ENCODE peak calls at places on chromosome 3, in six cellular contexts. One of them, this sample, is unnamed.

GRCh38 chr3:61682671-61683408 is 121.5 kb downstream of the PTPRG start:
- DNase-seq in HCT116: peak
- DNase-seq in H1: no peak
- DNase-seq in HepG2: no peak
- DNase-seq in GM12878: no peak
- DNase-seq in K562: no peak
- DNase-seq in this sample: no peak

GRCh38 chr3:41974223-41974622 is 12.3 kb upstream of the ULK4 start:
- DNase-seq in HCT116: no peak
- DNase-seq in H1: no peak
- DNase-seq in HepG2: no peak
- DNase-seq in GM12878: no peak
- DNase-seq in K562: no peak
- DNase-seq in this sample: no peak

GRCh38 chr3:50610181-50610971 is 1.2 kb downstream of the CISH start:
- DNase-seq in HCT116: no peak
- DNase-seq in H1: no peak
- DNase-seq in HepG2: no peak
- DNase-seq in GM12878: no peak
- DNase-seq in K562: no peak
- DNase-seq in this sample: no peak

GRCh38 chr3:108472011-108472591 is 38.3 kb downstream of the MYH15 start:
- DNase-seq in HCT116: peak
- DNase-seq in H1: no peak
- DNase-seq in HepG2: no peak
- DNase-seq in GM12878: no peak
- DNase-seq in K562: no peak
- DNase-seq in this sample: no peak

GRCh38 chr3:37871858-37872257 is 10.2 kb downstream of the CTDSPL start:
- DNase-seq in HCT116: no peak
- DNase-seq in H1: no peak
- DNase-seq in HepG2: no peak
- DNase-seq in GM12878: no peak
- DNase-seq in K562: no peak
- DNase-seq in this sample: no peak

GRCh38 chr3:40071683-40072238 is 237.7 kb upstream of the EIF1B start:
- DNase-seq in HCT116: no peak
- DNase-seq in H1: no peak
- DNase-seq in HepG2: no peak
- DNase-seq in GM12878: no peak
- DNase-seq in K562: no peak
- DNase-seq in this sample: no peak

GRCh38 chr3:12719984-12720656 is 38.9 kb downstream of the TMEM40 start:
- DNase-seq in HCT116: peak
- DNase-seq in H1: peak
- DNase-seq in HepG2: peak
- DNase-seq in GM12878: no peak
- DNase-seq in K562: peak
- DNase-seq in this sample: peak

GRCh38 chr3:115657168-115657567 is 33.9 kb downstream of the GAP43 start:
- DNase-seq in HCT116: no peak
- DNase-seq in H1: no peak
- DNase-seq in HepG2: no peak
- DNase-seq in GM12878: no peak
- DNase-seq in K562: no peak
- DNase-seq in this sample: no peak

GRCh38 chr3:37806505-37807291 is 55.0 kb upstream of the CTDSPL start:
- DNase-seq in HCT116: no peak
- DNase-seq in H1: no peak
- DNase-seq in HepG2: no peak
- DNase-seq in GM12878: no peak
- DNase-seq in K562: no peak
- DNase-seq in this sample: no peak

GRCh38 chr3:48289659-48290058 is 43.8 kb downstream of the SPINK8 start:
- DNase-seq in HCT116: no peak
- DNase-seq in H1: no peak
- DNase-seq in HepG2: no peak
- DNase-seq in GM12878: no peak
- DNase-seq in K562: no peak
- DNase-seq in this sample: no peak

GRCh38 chr3:75985432-75985831 is 200.1 kb upstream of the ZNF717 start:
- DNase-seq in HCT116: no peak
- DNase-seq in H1: no peak
- DNase-seq in HepG2: no peak
- DNase-seq in GM12878: no peak
- DNase-seq in K562: no peak
- DNase-seq in this sample: no peak

GRCh38 chr3:116264546-116265174 is 180.6 kb downstream of the LSAMP start:
- DNase-seq in HCT116: no peak
- DNase-seq in H1: no peak
- DNase-seq in HepG2: no peak
- DNase-seq in GM12878: no peak
- DNase-seq in K562: no peak
- DNase-seq in this sample: no peak

GRCh38 chr3:195612075-195612800 is 28.5 kb upstream of the APOD start:
- DNase-seq in HCT116: no peak
- DNase-seq in H1: no peak
- DNase-seq in HepG2: no peak
- DNase-seq in GM12878: no peak
- DNase-seq in K562: no peak
- DNase-seq in this sample: no peak

GRCh38 chr3:73611176-73611575 is 13.6 kb downstream of the PDZRN3 start:
- DNase-seq in HCT116: no peak
- DNase-seq in H1: no peak
- DNase-seq in HepG2: no peak
- DNase-seq in GM12878: no peak
- DNase-seq in K562: no peak
- DNase-seq in this sample: no peak

GRCh38 chr3:142498397-142499180 is 50.8 kb upstream of the XRN1 start:
- DNase-seq in HCT116: no peak
- DNase-seq in H1: no peak
- DNase-seq in HepG2: no peak
- DNase-seq in GM12878: no peak
- DNase-seq in K562: no peak
- DNase-seq in this sample: no peak

GRCh38 chr3:18338827-18339226 is 86.3 kb downstream of the SATB1 start:
- DNase-seq in HCT116: no peak
- DNase-seq in H1: no peak
- DNase-seq in HepG2: no peak
- DNase-seq in GM12878: no peak
- DNase-seq in K562: no peak
- DNase-seq in this sample: no peak

GRCh38 chr3:186021673-186022362 is 84.0 kb upstream of the TRA2B start:
- DNase-seq in HCT116: no peak
- DNase-seq in H1: no peak
- DNase-seq in HepG2: no peak
- DNase-seq in GM12878: no peak
- DNase-seq in K562: no peak
- DNase-seq in this sample: no peak

GRCh38 chr3:34727700-34728099 is 911.6 kb upstream of the ARPP21 start:
- DNase-seq in HCT116: no peak
- DNase-seq in H1: no peak
- DNase-seq in HepG2: peak
- DNase-seq in GM12878: peak
- DNase-seq in K562: no peak
- DNase-seq in this sample: no peak

GRCh38 chr3:67495751-67496150 is 158.7 kb downstream of the SUCLG2 start:
- DNase-seq in HCT116: no peak
- DNase-seq in H1: no peak
- DNase-seq in HepG2: no peak
- DNase-seq in GM12878: no peak
- DNase-seq in K562: no peak
- DNase-seq in this sample: no peak

GRCh38 chr3:47889001-47889757 is 86.2 kb downstream of the DHX30 start:
- DNase-seq in HCT116: no peak
- DNase-seq in H1: no peak
- DNase-seq in HepG2: no peak
- DNase-seq in GM12878: no peak
- DNase-seq in K562: no peak
- DNase-seq in this sample: no peak

GRCh38 chr3:148136816-148137215 is 560.9 kb upstream of the AGTR1 start:
- DNase-seq in HCT116: no peak
- DNase-seq in H1: no peak
- DNase-seq in HepG2: no peak
- DNase-seq in GM12878: no peak
- DNase-seq in K562: no peak
- DNase-seq in this sample: no peak

GRCh38 chr3:124781706-124782376 is 51.6 kb downstream of the UMPS start:
- DNase-seq in HCT116: no peak
- DNase-seq in H1: no peak
- DNase-seq in HepG2: no peak
- DNase-seq in GM12878: no peak
- DNase-seq in K562: no peak
- DNase-seq in this sample: no peak

GRCh38 chr3:107124885-107125284 is 252.4 kb upstream of the CCDC54 start:
- DNase-seq in HCT116: no peak
- DNase-seq in H1: no peak
- DNase-seq in HepG2: no peak
- DNase-seq in GM12878: no peak
- DNase-seq in K562: no peak
- DNase-seq in this sample: no peak

GRCh38 chr3:146431240-146431639 is 38.1 kb downstream of the PLSCR2 start:
- DNase-seq in HCT116: no peak
- DNase-seq in H1: no peak
- DNase-seq in HepG2: no peak
- DNase-seq in GM12878: no peak
- DNase-seq in K562: no peak
- DNase-seq in this sample: no peak

GRCh38 chr3:186162221-186162620 is 53.3 kb upstream of the ETV5 start:
- DNase-seq in HCT116: no peak
- DNase-seq in H1: no peak
- DNase-seq in HepG2: no peak
- DNase-seq in GM12878: no peak
- DNase-seq in K562: no peak
- DNase-seq in this sample: no peak

GRCh38 chr3:134355416-134355815 is 18.8 kb downstream of the AMOTL2 start:
- DNase-seq in HCT116: no peak
- DNase-seq in H1: no peak
- DNase-seq in HepG2: no peak
- DNase-seq in GM12878: no peak
- DNase-seq in K562: no peak
- DNase-seq in this sample: no peak

GRCh38 chr3:139948467-139948866 is 13.5 kb downstream of the CLSTN2 start:
- DNase-seq in HCT116: no peak
- DNase-seq in H1: no peak
- DNase-seq in HepG2: no peak
- DNase-seq in GM12878: no peak
- DNase-seq in K562: no peak
- DNase-seq in this sample: no peak

GRCh38 chr3:71208273-71209095 is 375.0 kb downstream of the FOXP1 start:
- DNase-seq in HCT116: no peak
- DNase-seq in H1: no peak
- DNase-seq in HepG2: peak
- DNase-seq in GM12878: no peak
- DNase-seq in K562: peak
- DNase-seq in this sample: no peak

GRCh38 chr3:30645077-30645476 is 38.7 kb downstream of the TGFBR2 start:
- DNase-seq in HCT116: no peak
- DNase-seq in H1: no peak
- DNase-seq in HepG2: no peak
- DNase-seq in GM12878: no peak
- DNase-seq in K562: no peak
- DNase-seq in this sample: no peak
- H3K4me3 ChIP-seq in HCT116: no peak
- H3K4me3 ChIP-seq in H1: no peak
- H3K4me3 ChIP-seq in HepG2: no peak
- H3K4me3 ChIP-seq in GM12878: no peak
- H3K4me3 ChIP-seq in K562: no peak
- H3K4me3 ChIP-seq in this sample: no peak

GRCh38 chr3:121436641-121437040 is 109.1 kb downstream of the POLQ start:
- DNase-seq in HCT116: no peak
- DNase-seq in H1: no peak
- DNase-seq in HepG2: no peak
- DNase-seq in GM12878: no peak
- DNase-seq in K562: no peak
- DNase-seq in this sample: no peak

GRCh38 chr3:121430816-121431215 is 115.0 kb downstream of the POLQ start:
- DNase-seq in HCT116: no peak
- DNase-seq in H1: no peak
- DNase-seq in HepG2: no peak
- DNase-seq in GM12878: no peak
- DNase-seq in K562: no peak
- DNase-seq in this sample: no peak

GRCh38 chr3:121436074-121436473 is 109.7 kb downstream of the POLQ start:
- DNase-seq in HCT116: no peak
- DNase-seq in H1: no peak
- DNase-seq in HepG2: no peak
- DNase-seq in GM12878: no peak
- DNase-seq in K562: no peak
- DNase-seq in this sample: no peak

GRCh38 chr3:121431717-121432517 is 113.9 kb downstream of the POLQ start:
- DNase-seq in HCT116: no peak
- DNase-seq in H1: no peak
- DNase-seq in HepG2: peak
- DNase-seq in GM12878: peak
- DNase-seq in K562: no peak
- DNase-seq in this sample: no peak
- TF ChIP-seq ZNF274 in HCT116: no peak
- TF ChIP-seq ZNF274 in H1: no peak
- TF ChIP-seq ZNF274 in HepG2: no peak
- TF ChIP-seq ZNF274 in GM12878: no peak
- TF ChIP-seq ZNF274 in K562: no peak
- TF ChIP-seq ZNF274 in this sample: no peak

GRCh38 chr3:194369522-194370279 is at the start of gene LRRC15:
- DNase-seq in HCT116: no peak
- DNase-seq in H1: no peak
- DNase-seq in HepG2: peak
- DNase-seq in GM12878: no peak
- DNase-seq in K562: no peak
- DNase-seq in this sample: peak
- H3K9ac ChIP-seq in HCT116: no peak
- H3K9ac ChIP-seq in H1: no peak
- H3K9ac ChIP-seq in HepG2: no peak
- H3K9ac ChIP-seq in GM12878: no peak
- H3K9ac ChIP-seq in K562: no peak
- H3K9ac ChIP-seq in this sample: peak

GRCh38 chr3:196638922-196639516 is 475 bp upstream of the NRROS start:
- DNase-seq in HCT116: no peak
- DNase-seq in H1: no peak
- DNase-seq in HepG2: no peak
- DNase-seq in GM12878: no peak
- DNase-seq in K562: no peak
- DNase-seq in this sample: no peak

GRCh38 chr3:196643201-196643749 is 3.8 kb downstream of the NRROS start:
- DNase-seq in HCT116: no peak
- DNase-seq in H1: no peak
- DNase-seq in HepG2: no peak
- DNase-seq in GM12878: peak
- DNase-seq in K562: no peak
- DNase-seq in this sample: no peak

GRCh38 chr3:196641278-196642058 is 2.0 kb downstream of the NRROS start:
- DNase-seq in HCT116: no peak
- DNase-seq in H1: no peak
- DNase-seq in HepG2: no peak
- DNase-seq in GM12878: no peak
- DNase-seq in K562: no peak
- DNase-seq in this sample: no peak

GRCh38 chr3:196639517-196640500 is at the start of gene NRROS:
- DNase-seq in HCT116: no peak
- DNase-seq in H1: peak
- DNase-seq in HepG2: no peak
- DNase-seq in GM12878: no peak
- DNase-seq in K562: peak
- DNase-seq in this sample: peak

GRCh38 chr3:196640501-196640968 is 1.0 kb downstream of the NRROS start:
- DNase-seq in HCT116: no peak
- DNase-seq in H1: no peak
- DNase-seq in HepG2: no peak
- DNase-seq in GM12878: no peak
- DNase-seq in K562: no peak
- DNase-seq in this sample: no peak
- H3K4me3 ChIP-seq in HCT116: no peak
- H3K4me3 ChIP-seq in H1: no peak
- H3K4me3 ChIP-seq in HepG2: no peak
- H3K4me3 ChIP-seq in GM12878: peak
- H3K4me3 ChIP-seq in K562: peak
- H3K4me3 ChIP-seq in this sample: no peak

This sample was measured in NT2/D1.